ENCODE peak calls at places on chromosomes 3 and 15, in eight cellular contexts. X, P, Y, V, H, T, O and F are unnamed samples.
A peak's percentile ranks its signal among the peaks of the same experiment; 100 is the strongest.

GRCh38 chr15:43082509-43082908 is 23.3 kb downstream of the UBR1 start:
- DNase-seq in P (no peak), T (no peak), X (no peak), Y (no peak), H (no peak), O (no peak), V (no peak), F (no peak)

GRCh38 chr15:23695282-23695681 is 8.2 kb upstream of the NDN start:
- DNase-seq in H (no peak), O (no peak), T (no peak), P (no peak), X (no peak), V (no peak), Y (no peak), F (no peak)

GRCh38 chr3:164550857-164551256 is 527.4 kb downstream of the SI start:
- DNase-seq in V (no peak), P (no peak), T (no peak), X (no peak), Y (no peak), H (no peak), O (no peak), F (no peak)

GRCh38 chr3:99997293-99997692 is 117.0 kb downstream of the FILIP1L start:
- DNase-seq in V (no peak), X (no peak), P (no peak), T (no peak), O (no peak), Y (no peak), H (peak; percentile 87), F (no peak)

GRCh38 chr15:64067564-64068030 is 21.3 kb upstream of the DAPK2 start:
- DNase-seq in O (peak; percentile 83), T (no peak), Y (peak; percentile 73), V (no peak), X (no peak), H (peak; percentile 69), P (peak; percentile 60), F (peak; percentile 59)

GRCh38 chr3:179449621-179450020 is 1.6 kb downstream of the GNB4 start:
- DNase-seq in V (no peak), O (no peak), T (no peak), H (peak; percentile 37), P (no peak), Y (no peak), X (no peak), F (no peak)

GRCh38 chr15:89498574-89498906 is 2.2 kb upstream of the RHCG start:
- DNase-seq in V (no peak), P (no peak), Y (no peak), H (no peak), X (no peak), O (no peak), T (no peak), F (no peak)

GRCh38 chr15:100114526-100114925 is 227.2 kb downstream of the ADAMTS17 start:
- DNase-seq in Y (no peak), V (no peak), X (no peak), T (no peak), P (no peak), H (peak; percentile 45), O (no peak), F (no peak)

GRCh38 chr3:136465296-136465695 is 215.2 kb downstream of the PCCB start:
- DNase-seq in O (no peak), T (no peak), Y (no peak), P (no peak), H (peak; percentile 68), X (no peak), V (no peak), F (no peak)

GRCh38 chr15:28890711-28891495 is 5.1 kb downstream of the APBA2 start:
- DNase-seq in Y (no peak), O (no peak), P (no peak), X (no peak), H (no peak), V (no peak), T (no peak), F (no peak)

GRCh38 chr3:137061186-137061585 is 103.4 kb downstream of the IL20RB start:
- DNase-seq in O (no peak), P (no peak), V (no peak), X (no peak), T (no peak), H (no peak), Y (no peak), F (no peak)

GRCh38 chr15:33735143-33735542 is 233.2 kb upstream of the CHRM5 start:
- DNase-seq in T (no peak), X (no peak), Y (no peak), H (no peak), O (no peak), V (no peak), P (no peak), F (no peak)

GRCh38 chr3:189903562-189904250 is 217.0 kb downstream of the P3H2 start:
- DNase-seq in P (no peak), H (peak; percentile 17), T (no peak), X (no peak), Y (no peak), O (no peak), V (no peak), F (no peak)

GRCh38 chr3:61052855-61053254 is 198.4 kb downstream of the FHIT start:
- DNase-seq in P (no peak), Y (no peak), O (no peak), T (no peak), H (no peak), V (no peak), X (no peak), F (no peak)

GRCh38 chr3:145243875-145244274 is 917.1 kb downstream of the PLOD2 start:
- DNase-seq in P (no peak), H (peak; percentile 78), T (no peak), V (no peak), O (no peak), Y (no peak), X (no peak), F (no peak)

GRCh38 chr3:43817825-43818224 is 127.1 kb downstream of the ABHD5 start:
- DNase-seq in Y (no peak), V (no peak), X (no peak), O (no peak), P (no peak), T (no peak), H (no peak), F (no peak)

GRCh38 chr3:43818229-43818628 is 127.5 kb downstream of the ABHD5 start:
- DNase-seq in O (no peak), P (no peak), H (no peak), Y (no peak), V (no peak), X (no peak), T (no peak), F (no peak)

GRCh38 chr3:43814461-43814860 is 123.7 kb downstream of the ABHD5 start:
- DNase-seq in V (no peak), X (no peak), H (no peak), Y (no peak), O (no peak), T (no peak), P (no peak), F (no peak)

GRCh38 chr3:43817081-43817480 is 126.3 kb downstream of the ABHD5 start:
- DNase-seq in V (no peak), P (no peak), H (no peak), X (no peak), O (no peak), T (no peak), Y (no peak), F (no peak)
- TF ChIP-seq CTCF in V (no peak), P (no peak), H (no peak), X (no peak), O (no peak), T (no peak), Y (no peak), F (no peak)

GRCh38 chr3:38347421-38348200 is 1.0 kb downstream of the XYLB start:
- DNase-seq in X (no peak), O (no peak), V (no peak), T (no peak), H (no peak), Y (no peak), P (no peak), F (no peak)

GRCh38 chr3:38345879-38346583 is 554 bp upstream of the XYLB start:
- DNase-seq in P (no peak), Y (no peak), X (no peak), T (no peak), V (no peak), O (no peak), H (no peak), F (no peak)

GRCh38 chr3:38346584-38347410 is at the start of gene XYLB:
- DNase-seq in H (peak; percentile 79), Y (peak; percentile 92), P (peak; percentile 78), T (peak; percentile 94), O (peak; percentile 94), X (peak; percentile 98), V (peak; percentile 76), F (peak; percentile 90)

GRCh38 chr3:38348903-38349302 is 2.3 kb downstream of the XYLB start:
- DNase-seq in X (no peak), O (no peak), P (no peak), H (peak; percentile 88), V (peak; percentile 57), Y (no peak), T (no peak), F (no peak)

GRCh38 chr3:38343797-38344594 is 2.6 kb upstream of the XYLB start:
- DNase-seq in V (no peak), O (no peak), P (no peak), X (no peak), Y (no peak), H (peak; percentile 34), T (no peak), F (no peak)
- TF ChIP-seq CTCF in V (no peak), O (no peak), P (no peak), X (no peak), Y (no peak), H (no peak), T (no peak), F (no peak)

GRCh38 chr15:51286816-51287215 is 51.6 kb downstream of the CYP19A1 start:
- DNase-seq in O (no peak), H (peak; percentile 20), P (no peak), X (no peak), Y (no peak), T (no peak), V (no peak), F (no peak)
- TF ChIP-seq CTCF in O (no peak), H (peak; percentile 24), P (no peak), X (no peak), Y (no peak), T (peak; percentile 43), V (no peak), F (no peak)

GRCh38 chr3:169772951-169773816 is at the start of gene MYNN:
- DNase-seq in H (peak; percentile 90), Y (peak; percentile 93), X (peak; percentile 97), T (peak; percentile 96), V (peak; percentile 88), O (peak; percentile 81), P (peak; percentile 93), F (peak; percentile 92)
- TF ChIP-seq CTCF in H (peak; percentile 1), Y (no peak), X (no peak), T (no peak), V (peak; percentile 25), O (no peak), P (no peak), F (no peak)